ENCODE peak calls at places on chromosome 2, in ten cellular contexts. One of them, this sample, is unnamed.

GRCh38 chr2:289362-290089 is 1.6 kb upstream of the ALKAL2 start:
- DNase-seq in body of pancreas: peak
- DNase-seq in heart left ventricle: no peak
- DNase-seq in prostate gland: no peak
- DNase-seq in endothelial cell of umbilical vein: peak
- DNase-seq in adrenal gland: peak
- DNase-seq in right lobe of liver: peak
- DNase-seq in HCT116: no peak
- DNase-seq in IMR-90: peak
- DNase-seq in breast epithelium: no peak
- DNase-seq in this sample: no peak

GRCh38 chr2:212843409-212844199 is 305.0 kb upstream of the ERBB4 start:
- DNase-seq in prostate gland: no peak
- DNase-seq in heart left ventricle: no peak
- DNase-seq in IMR-90: peak
- DNase-seq in right lobe of liver: no peak
- DNase-seq in adrenal gland: no peak
- DNase-seq in breast epithelium: no peak
- DNase-seq in HCT116: no peak
- DNase-seq in body of pancreas: no peak
- DNase-seq in endothelial cell of umbilical vein: peak
- DNase-seq in this sample: no peak

GRCh38 chr2:64669288-64669687 is 15.6 kb upstream of the SERTAD2 start:
- DNase-seq in breast epithelium: no peak
- DNase-seq in prostate gland: no peak
- DNase-seq in body of pancreas: no peak
- DNase-seq in right lobe of liver: no peak
- DNase-seq in endothelial cell of umbilical vein: no peak
- DNase-seq in heart left ventricle: no peak
- DNase-seq in HCT116: no peak
- DNase-seq in adrenal gland: no peak
- DNase-seq in IMR-90: no peak
- DNase-seq in this sample: no peak

GRCh38 chr2:240437861-240438809 is 2.7 kb downstream of the GPC1 start:
- DNase-seq in IMR-90: peak
- DNase-seq in body of pancreas: peak
- DNase-seq in right lobe of liver: peak
- DNase-seq in HCT116: peak
- DNase-seq in prostate gland: peak
- DNase-seq in heart left ventricle: peak
- DNase-seq in breast epithelium: no peak
- DNase-seq in endothelial cell of umbilical vein: peak
- DNase-seq in adrenal gland: peak
- DNase-seq in this sample: peak

GRCh38 chr2:30691091-30691947 is 115.9 kb downstream of the CAPN13 start:
- DNase-seq in endothelial cell of umbilical vein: no peak
- DNase-seq in right lobe of liver: peak
- DNase-seq in body of pancreas: no peak
- DNase-seq in breast epithelium: no peak
- DNase-seq in prostate gland: no peak
- DNase-seq in heart left ventricle: no peak
- DNase-seq in IMR-90: no peak
- DNase-seq in adrenal gland: no peak
- DNase-seq in HCT116: no peak
- DNase-seq in this sample: no peak

GRCh38 chr2:31980674-31981356 is 30.0 kb downstream of the MEMO1 start:
- DNase-seq in prostate gland: no peak
- DNase-seq in IMR-90: peak
- DNase-seq in HCT116: no peak
- DNase-seq in body of pancreas: no peak
- DNase-seq in adrenal gland: no peak
- DNase-seq in right lobe of liver: no peak
- DNase-seq in heart left ventricle: no peak
- DNase-seq in endothelial cell of umbilical vein: peak
- DNase-seq in breast epithelium: no peak
- DNase-seq in this sample: no peak

GRCh38 chr2:132033949-132034348 is 127.8 kb downstream of the ANKRD30BL start:
- DNase-seq in endothelial cell of umbilical vein: no peak
- DNase-seq in heart left ventricle: no peak
- DNase-seq in adrenal gland: no peak
- DNase-seq in body of pancreas: no peak
- DNase-seq in HCT116: no peak
- DNase-seq in breast epithelium: no peak
- DNase-seq in right lobe of liver: no peak
- DNase-seq in IMR-90: no peak
- DNase-seq in prostate gland: no peak
- DNase-seq in this sample: no peak

GRCh38 chr2:116687381-116687780 is 1127.1 kb upstream of the DDX18 start:
- DNase-seq in body of pancreas: no peak
- DNase-seq in breast epithelium: no peak
- DNase-seq in prostate gland: no peak
- DNase-seq in HCT116: no peak
- DNase-seq in endothelial cell of umbilical vein: no peak
- DNase-seq in adrenal gland: no peak
- DNase-seq in IMR-90: no peak
- DNase-seq in heart left ventricle: no peak
- DNase-seq in right lobe of liver: no peak
- DNase-seq in this sample: no peak

GRCh38 chr2:55419236-55419513 is 481 bp downstream of the CCDC88A start:
- DNase-seq in heart left ventricle: no peak
- DNase-seq in endothelial cell of umbilical vein: no peak
- DNase-seq in IMR-90: peak
- DNase-seq in adrenal gland: no peak
- DNase-seq in breast epithelium: no peak
- DNase-seq in right lobe of liver: no peak
- DNase-seq in body of pancreas: peak
- DNase-seq in HCT116: no peak
- DNase-seq in prostate gland: peak
- DNase-seq in this sample: peak

DNA sequence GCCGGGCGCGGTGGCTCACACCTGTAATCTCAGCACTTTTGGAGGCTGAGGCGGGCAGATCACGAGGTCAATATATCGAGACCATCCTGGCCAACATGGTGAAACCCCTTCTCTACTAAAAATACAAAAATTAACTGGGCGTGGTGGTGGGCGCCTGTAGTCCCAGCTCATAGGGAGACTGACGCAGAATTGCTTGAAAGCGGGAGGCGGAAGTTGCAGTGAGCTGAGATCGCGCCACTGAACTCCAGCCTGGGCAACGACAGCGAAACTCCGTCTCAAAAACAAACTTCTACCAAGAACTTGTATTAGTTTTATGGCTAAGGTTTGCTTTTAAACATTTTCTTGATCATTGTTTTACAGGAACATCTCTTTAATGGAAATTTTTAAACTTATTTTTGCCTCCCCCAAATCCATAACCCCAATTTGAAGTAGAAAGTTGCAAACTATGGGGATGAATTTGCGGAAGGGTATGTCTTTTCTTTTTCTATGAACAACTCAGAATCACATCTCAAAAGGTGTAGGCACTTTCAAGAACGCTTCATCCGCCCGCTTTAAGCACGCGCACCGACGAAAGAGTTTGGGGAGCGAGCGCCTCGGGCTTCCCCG is 46.8 kb upstream of the PTMA start:
- DNase-seq in prostate gland: no peak
- DNase-seq in adrenal gland: no peak
- DNase-seq in breast epithelium: no peak
- DNase-seq in right lobe of liver: no peak
- DNase-seq in body of pancreas: no peak
- DNase-seq in IMR-90: no peak
- DNase-seq in heart left ventricle: no peak
- DNase-seq in endothelial cell of umbilical vein: no peak
- DNase-seq in HCT116: no peak
- DNase-seq in this sample: no peak
- H3K27ac ChIP-seq in prostate gland: peak
- H3K27ac ChIP-seq in adrenal gland: peak
- H3K27ac ChIP-seq in breast epithelium: peak
- H3K27ac ChIP-seq in right lobe of liver: peak
- H3K27ac ChIP-seq in body of pancreas: peak
- H3K27ac ChIP-seq in IMR-90: peak
- H3K27ac ChIP-seq in heart left ventricle: peak
- H3K27ac ChIP-seq in endothelial cell of umbilical vein: peak
- H3K27ac ChIP-seq in HCT116: peak
- H3K27ac ChIP-seq in this sample: peak

GRCh38 chr2:71277159-71277498 is 50.2 kb upstream of the PAIP2B start:
- DNase-seq in heart left ventricle: no peak
- DNase-seq in IMR-90: no peak
- DNase-seq in body of pancreas: no peak
- DNase-seq in breast epithelium: no peak
- DNase-seq in HCT116: no peak
- DNase-seq in right lobe of liver: no peak
- DNase-seq in adrenal gland: no peak
- DNase-seq in prostate gland: no peak
- DNase-seq in endothelial cell of umbilical vein: no peak
- DNase-seq in this sample: no peak

GRCh38 chr2:71281950-71282349 is 49.6 kb upstream of the ZNF638 start:
- DNase-seq in right lobe of liver: no peak
- DNase-seq in prostate gland: no peak
- DNase-seq in IMR-90: no peak
- DNase-seq in heart left ventricle: no peak
- DNase-seq in endothelial cell of umbilical vein: no peak
- DNase-seq in breast epithelium: no peak
- DNase-seq in adrenal gland: no peak
- DNase-seq in HCT116: no peak
- DNase-seq in body of pancreas: no peak
- DNase-seq in this sample: peak

GRCh38 chr2:71275939-71276310 is 49.0 kb upstream of the PAIP2B start:
- DNase-seq in IMR-90: no peak
- DNase-seq in endothelial cell of umbilical vein: no peak
- DNase-seq in right lobe of liver: no peak
- DNase-seq in adrenal gland: no peak
- DNase-seq in body of pancreas: no peak
- DNase-seq in heart left ventricle: no peak
- DNase-seq in breast epithelium: no peak
- DNase-seq in HCT116: no peak
- DNase-seq in prostate gland: no peak
- DNase-seq in this sample: no peak

GRCh38 chr2:71277536-71278103 is 50.7 kb upstream of the PAIP2B start:
- DNase-seq in heart left ventricle: peak
- DNase-seq in body of pancreas: peak
- DNase-seq in adrenal gland: peak
- DNase-seq in HCT116: peak
- DNase-seq in endothelial cell of umbilical vein: peak
- DNase-seq in prostate gland: no peak
- DNase-seq in IMR-90: no peak
- DNase-seq in breast epithelium: no peak
- DNase-seq in right lobe of liver: peak
- DNase-seq in this sample: peak

GRCh38 chr2:71276311-71277158 is 49.6 kb upstream of the PAIP2B start:
- DNase-seq in body of pancreas: peak
- DNase-seq in right lobe of liver: peak
- DNase-seq in breast epithelium: peak
- DNase-seq in endothelial cell of umbilical vein: peak
- DNase-seq in IMR-90: peak
- DNase-seq in HCT116: peak
- DNase-seq in adrenal gland: peak
- DNase-seq in heart left ventricle: peak
- DNase-seq in prostate gland: peak
- DNase-seq in this sample: peak
- TF ChIP-seq POLR2A in body of pancreas: peak
- TF ChIP-seq POLR2A in right lobe of liver: peak
- TF ChIP-seq POLR2A in breast epithelium: no peak
- TF ChIP-seq POLR2A in endothelial cell of umbilical vein: peak
- TF ChIP-seq POLR2A in IMR-90: no peak
- TF ChIP-seq POLR2A in HCT116: peak
- TF ChIP-seq POLR2A in adrenal gland: peak
- TF ChIP-seq POLR2A in heart left ventricle: peak
- TF ChIP-seq POLR2A in prostate gland: peak
- TF ChIP-seq POLR2A in this sample: peak

GRCh38 chr2:159573846-159574245 is 42.5 kb downstream of the BAZ2B start:
- DNase-seq in adrenal gland: no peak
- DNase-seq in HCT116: no peak
- DNase-seq in prostate gland: no peak
- DNase-seq in body of pancreas: no peak
- DNase-seq in breast epithelium: no peak
- DNase-seq in IMR-90: no peak
- DNase-seq in endothelial cell of umbilical vein: no peak
- DNase-seq in heart left ventricle: no peak
- DNase-seq in right lobe of liver: no peak
- DNase-seq in this sample: no peak

GRCh38 chr2:159573294-159573693 is 43.1 kb downstream of the BAZ2B start:
- DNase-seq in right lobe of liver: no peak
- DNase-seq in heart left ventricle: no peak
- DNase-seq in HCT116: no peak
- DNase-seq in prostate gland: no peak
- DNase-seq in IMR-90: no peak
- DNase-seq in body of pancreas: no peak
- DNase-seq in adrenal gland: no peak
- DNase-seq in endothelial cell of umbilical vein: no peak
- DNase-seq in breast epithelium: no peak
- DNase-seq in this sample: no peak

GRCh38 chr2:159572459-159572858 is 43.9 kb downstream of the BAZ2B start:
- DNase-seq in right lobe of liver: no peak
- DNase-seq in HCT116: no peak
- DNase-seq in body of pancreas: no peak
- DNase-seq in adrenal gland: no peak
- DNase-seq in endothelial cell of umbilical vein: no peak
- DNase-seq in heart left ventricle: no peak
- DNase-seq in breast epithelium: no peak
- DNase-seq in IMR-90: no peak
- DNase-seq in prostate gland: no peak
- DNase-seq in this sample: no peak

GRCh38 chr2:159571540-159572260 is 44.6 kb downstream of the BAZ2B start:
- DNase-seq in adrenal gland: no peak
- DNase-seq in endothelial cell of umbilical vein: no peak
- DNase-seq in body of pancreas: no peak
- DNase-seq in IMR-90: no peak
- DNase-seq in heart left ventricle: no peak
- DNase-seq in breast epithelium: no peak
- DNase-seq in HCT116: no peak
- DNase-seq in right lobe of liver: no peak
- DNase-seq in prostate gland: no peak
- DNase-seq in this sample: no peak

DNA sequence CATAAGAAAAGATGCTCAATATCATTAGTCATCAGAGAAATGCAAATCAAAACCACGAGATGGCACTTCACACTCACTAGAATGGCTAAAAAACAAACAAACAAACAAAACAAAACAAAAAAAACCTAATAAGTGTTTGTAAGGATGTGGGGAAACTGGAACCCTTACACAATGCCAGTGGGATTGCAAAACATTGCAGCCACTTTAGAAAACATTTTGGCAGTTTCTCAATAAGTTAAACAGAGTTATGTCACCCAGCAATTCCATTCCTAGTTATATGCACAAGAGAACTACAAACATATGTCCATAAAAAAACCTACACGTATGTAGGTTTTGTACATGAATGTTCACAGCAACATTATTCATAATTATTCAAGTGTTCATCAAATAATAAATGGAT is 42.1 kb downstream of the BAZ2B start:
- DNase-seq in adrenal gland: no peak
- DNase-seq in breast epithelium: no peak
- DNase-seq in prostate gland: no peak
- DNase-seq in heart left ventricle: no peak
- DNase-seq in right lobe of liver: no peak
- DNase-seq in body of pancreas: no peak
- DNase-seq in IMR-90: peak
- DNase-seq in HCT116: no peak
- DNase-seq in endothelial cell of umbilical vein: no peak
- DNase-seq in this sample: no peak
- H3K4me3 ChIP-seq in adrenal gland: no peak
- H3K4me3 ChIP-seq in breast epithelium: no peak
- H3K4me3 ChIP-seq in prostate gland: no peak
- H3K4me3 ChIP-seq in heart left ventricle: no peak
- H3K4me3 ChIP-seq in right lobe of liver: no peak
- H3K4me3 ChIP-seq in body of pancreas: no peak
- H3K4me3 ChIP-seq in IMR-90: no peak
- H3K4me3 ChIP-seq in HCT116: no peak
- H3K4me3 ChIP-seq in endothelial cell of umbilical vein: no peak
- H3K4me3 ChIP-seq in this sample: no peak

GRCh38 chr2:166351319-166351718 is 24.4 kb downstream of the SCN9A start:
- DNase-seq in heart left ventricle: no peak
- DNase-seq in body of pancreas: no peak
- DNase-seq in breast epithelium: no peak
- DNase-seq in IMR-90: peak
- DNase-seq in adrenal gland: no peak
- DNase-seq in right lobe of liver: no peak
- DNase-seq in prostate gland: no peak
- DNase-seq in HCT116: no peak
- DNase-seq in endothelial cell of umbilical vein: no peak
- DNase-seq in this sample: no peak
- H3K27ac ChIP-seq in heart left ventricle: no peak
- H3K27ac ChIP-seq in body of pancreas: no peak
- H3K27ac ChIP-seq in breast epithelium: no peak
- H3K27ac ChIP-seq in IMR-90: no peak
- H3K27ac ChIP-seq in adrenal gland: no peak
- H3K27ac ChIP-seq in right lobe of liver: no peak
- H3K27ac ChIP-seq in prostate gland: no peak
- H3K27ac ChIP-seq in HCT116: no peak
- H3K27ac ChIP-seq in endothelial cell of umbilical vein: no peak
- H3K27ac ChIP-seq in this sample: no peak